ENCODE peak calls at places on chromosomes 1 and 21, in four cellular contexts. A is fibroblast of lung; C is CD4-positive, alpha-beta T cell; W is sigmoid colon. K is an unnamed sample.

GRCh38 chr1:209657140-209657879 is 5.1 kb upstream of the LAMB3 start:
- DNase-seq in A (no peak), C (no peak), W (no peak), K (no peak)

GRCh38 chr1:168230709-168231108 is 4.9 kb downstream of the SFT2D2 start:
- DNase-seq in A (no peak), C (no peak), W (no peak), K (no peak)

GRCh38 chr1:33738536-33738935 is 125.3 kb upstream of the HMGB4 start:
- DNase-seq in A (no peak), C (no peak), W (no peak), K (no peak)

GRCh38 chr21:41418393-41418792 is 7.6 kb upstream of the MX1 start:
- DNase-seq in A (no peak), C (no peak), W (no peak), K (no peak)

GRCh38 chr1:183653468-183653794 is 315 bp upstream of the APOBEC4 start:
- DNase-seq in A (no peak), C (no peak), W (no peak), K (no peak)

GRCh38 chr21:14273736-14274538 is 58.0 kb downstream of the RBM11 start:
- DNase-seq in A (no peak), C (no peak), W (no peak), K (no peak)

GRCh38 chr1:1565340-1565739 is 9.3 kb downstream of the SSU72 start:
- DNase-seq in A (no peak), C (no peak), W (no peak), K (no peak)

GRCh38 chr1:116375884-116376733 is 3.1 kb downstream of the ATP1A1 start:
- DNase-seq in A (peak; percentile 88), C (peak; percentile 16), W (peak; percentile 93), K (peak; percentile 48)

GRCh38 chr21:26941436-26941835 is 25.5 kb downstream of the ADAMTS5 start:
- DNase-seq in A (no peak), C (no peak), W (no peak), K (no peak)

GRCh38 chr1:38846210-38846609 is 13.4 kb downstream of the RRAGC start:
- DNase-seq in A (no peak), C (no peak), W (no peak), K (no peak)

GRCh38 chr1:208654241-208654640 is 410.1 kb upstream of the PLXNA2 start:
- DNase-seq in A (peak; percentile 11), C (no peak), W (no peak), K (no peak)

GRCh38 chr1:54949971-54950360 is 30.5 kb upstream of the TMEM61 start:
- DNase-seq in A (peak; percentile 43), C (no peak), W (no peak), K (no peak)

GRCh38 chr1:41540886-41541591 is 56.6 kb upstream of the EDN2 start:
- DNase-seq in A (peak; percentile 9), C (no peak), W (peak; percentile 35), K (no peak)

GRCh38 chr1:7222616-7223015 is 437.4 kb downstream of the CAMTA1 start:
- DNase-seq in A (no peak), C (no peak), W (no peak), K (no peak)

GRCh38 chr1:112558634-112559033 is 49.9 kb downstream of the WNT2B start:
- DNase-seq in A (no peak), C (no peak), W (no peak), K (no peak)

GRCh38 chr1:21631944-21632887 is 36.9 kb downstream of the RAP1GAP start:
- DNase-seq in A (no peak), C (no peak), W (no peak), K (peak; percentile 76)
- H3K27ac ChIP-seq in A (no peak overlapping the region), C (no peak overlapping the region), W (no peak overlapping the region), K (peak overlapping the region; percentile 48)

DNA sequence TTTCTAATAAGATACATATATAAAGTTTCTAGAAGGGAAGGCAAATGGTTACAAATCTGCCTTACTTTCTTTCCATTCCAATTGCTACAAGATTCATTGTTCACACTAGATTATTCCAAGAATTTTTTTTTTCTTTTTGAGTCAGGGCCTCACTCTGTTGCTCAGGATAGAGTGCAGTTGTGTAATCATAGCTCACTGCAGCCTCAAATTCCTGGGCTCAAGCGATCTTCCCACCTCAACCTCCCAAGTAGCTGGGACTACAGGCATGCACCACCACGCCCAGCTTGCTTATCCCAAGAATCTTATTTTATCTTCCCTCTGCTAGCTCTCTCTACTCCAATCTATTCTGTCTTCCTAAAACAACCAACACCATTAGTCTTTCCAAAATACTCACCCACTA is 81.8 kb downstream of the KIAA0319L start:
- DNase-seq in A (no peak), C (no peak), W (no peak), K (no peak)
- H3K27ac ChIP-seq in A (no peak overlapping the region), C (no peak overlapping the region), W (no peak overlapping the region), K (no peak overlapping the region)

GRCh38 chr1:93033785-93034184 is 45.3 kb upstream of the MTF2 start:
- DNase-seq in A (no peak), C (no peak), W (no peak), K (no peak)
- H3K27ac ChIP-seq in A (no peak overlapping the region), C (no peak overlapping the region), W (no peak overlapping the region), K (no peak overlapping the region)

GRCh38 chr1:77888429-77889239 is at the start of gene NEXN:
- DNase-seq in A (peak; percentile 92), C (no peak), W (peak; percentile 93), K (peak; percentile 59)

GRCh38 chr1:77888071-77888428 is 374 bp upstream of the NEXN start:
- DNase-seq in A (peak; percentile 95), C (no peak), W (no peak), K (no peak)

GRCh38 chr1:77891200-77891599 is 2.8 kb downstream of the NEXN start:
- DNase-seq in A (no peak), C (no peak), W (no peak), K (no peak)

GRCh38 chr1:77889240-77889637 is 815 bp downstream of the NEXN start:
- DNase-seq in A (peak; percentile 79), C (no peak), W (no peak), K (no peak)

GRCh38 chr1:77889671-77890070 is 1.2 kb downstream of the NEXN start:
- DNase-seq in A (peak; percentile 83), C (no peak), W (no peak), K (no peak)
- H3K27ac ChIP-seq in A (peak overlapping the region; percentile 96), C (no peak overlapping the region), W (peak overlapping the region; percentile 98), K (no peak overlapping the region)

GRCh38 chr1:156608981-156609380 is 7.7 kb upstream of the GPATCH4 start:
- DNase-seq in A (no peak), C (peak; percentile 48), W (no peak), K (no peak)
- H3K27ac ChIP-seq in A (no peak overlapping the region), C (no peak overlapping the region), W (no peak overlapping the region), K (no peak overlapping the region)

DNA sequence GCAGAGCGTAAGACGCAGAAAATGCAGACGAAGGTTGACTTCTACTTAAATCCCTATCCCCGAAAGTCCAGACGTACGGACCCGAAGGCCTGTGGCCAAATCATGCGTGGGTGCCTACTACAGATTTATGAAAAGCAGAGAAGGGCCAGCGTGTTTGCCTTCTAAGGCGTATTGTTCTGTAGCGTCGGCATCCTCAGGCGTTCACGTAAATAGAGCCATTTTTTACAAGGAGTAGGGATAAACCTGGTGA is 241 bp upstream of the GIPC2 start:
- DNase-seq in A (no peak), C (peak; percentile 1), W (no peak), K (no peak)
- H3K27ac ChIP-seq in A (no peak overlapping the region), C (no peak overlapping the region), W (peak overlapping the region; percentile 42), K (no peak overlapping the region)

DNA sequence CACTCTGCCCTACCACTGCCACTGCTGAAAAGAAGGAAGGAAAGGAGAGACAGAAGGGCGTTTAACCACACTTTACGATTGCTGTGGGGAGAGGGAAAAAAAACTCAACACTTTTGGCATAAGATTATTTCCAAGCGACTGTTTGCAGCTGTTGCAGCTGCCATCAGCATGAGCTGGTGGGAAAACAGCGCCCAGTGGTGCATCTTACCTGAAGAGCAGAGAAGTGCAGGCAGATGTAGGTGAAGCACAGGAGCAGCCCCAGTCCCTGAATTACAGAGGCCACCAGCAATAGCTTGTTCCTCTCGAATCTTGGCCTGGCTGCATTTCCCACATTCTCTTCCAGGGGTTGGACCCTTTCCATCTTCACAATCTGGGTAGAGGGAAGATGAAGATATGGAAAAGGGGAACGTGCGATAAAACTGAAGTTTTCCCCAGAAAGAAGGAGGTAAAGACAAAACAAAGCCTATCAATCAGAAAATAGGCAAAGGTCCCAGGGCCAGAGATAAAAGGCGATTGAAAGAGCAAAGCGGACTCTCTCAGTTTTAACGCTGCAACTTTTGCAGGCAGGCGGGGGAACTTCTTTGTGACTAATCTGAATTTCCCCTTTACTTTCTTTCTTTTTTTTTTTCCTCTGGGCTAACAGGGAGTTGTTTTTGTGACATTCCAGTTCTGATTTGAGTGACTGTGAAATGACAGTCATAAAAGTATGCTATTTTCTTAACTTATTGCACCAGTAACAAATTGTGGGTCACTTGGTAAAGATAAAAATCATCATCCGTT is at the start of gene TNFSF4:
- DNase-seq in A (peak; percentile 71), C (no peak), W (no peak), K (no peak)
- H3K27ac ChIP-seq in A (no peak within 1 kb of the TSS), C (no peak within 1 kb of the TSS), W (peak within 1 kb of the TSS; percentile 53), K (no peak within 1 kb of the TSS)

DNA sequence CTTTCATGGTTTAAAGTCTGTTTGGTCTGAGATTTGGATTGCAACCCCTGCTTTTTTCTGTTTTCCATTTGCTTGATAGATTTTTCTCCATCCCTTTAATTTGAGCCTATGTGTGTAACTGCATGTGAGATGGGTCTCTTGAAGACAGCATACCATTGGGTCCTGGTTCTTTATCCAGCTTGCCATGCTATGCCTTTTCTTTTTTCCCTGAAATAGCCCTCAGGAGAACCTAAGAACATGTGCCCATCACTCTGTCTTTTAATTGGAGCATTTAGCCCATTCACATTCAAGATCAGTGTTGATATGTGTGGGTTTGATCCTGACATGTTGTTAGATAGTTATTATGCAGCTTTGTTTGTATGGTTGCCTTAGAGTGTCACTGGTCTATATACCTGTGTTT is 21.7 kb upstream of the DENND1B start:
- DNase-seq in A (no peak), C (no peak), W (no peak), K (no peak)
- H3K27ac ChIP-seq in A (no peak overlapping the region), C (no peak overlapping the region), W (no peak overlapping the region), K (no peak overlapping the region)

GRCh38 chr1:202162049-202162417 is 1.6 kb upstream of the PTPN7 start:
- DNase-seq in A (no peak), C (no peak), W (no peak), K (no peak)
- H3K27ac ChIP-seq in A (no peak overlapping the region), C (peak overlapping the region; percentile 97), W (no peak overlapping the region), K (no peak overlapping the region)

K was measured in caudate nucleus.